ENCODE peak calls at places on chromosomes 4 and X, in five cellular contexts. V, F, I, J and Y are unnamed samples.
A peak's percentile ranks its signal among the peaks of the same experiment; 100 is the strongest.

GRCh38 chr4:169791527-169792156 is 33.9 kb upstream of the HPF1 start:
- DNase-seq in V (peak; percentile 86), F (peak; percentile 70), I (peak; percentile 24), J (peak; percentile 85), Y (no peak)

GRCh38 chr4:10173039-10173753 is 56.6 kb upstream of the WDR1 start:
- DNase-seq in V (peak; percentile 89), F (peak; percentile 71), I (no peak), J (no peak), Y (no peak)

GRCh38 chrX:47143894-47144625 is 442 bp downstream of the NDUFB11 start:
- DNase-seq in V (peak; percentile 60), F (peak; percentile 44), I (no peak), J (no peak), Y (no peak)

GRCh38 chr4:145326491-145326890 is 146.1 kb upstream of the OTUD4 start:
- DNase-seq in V (peak; percentile 4), F (no peak), I (no peak), J (no peak), Y (no peak)

GRCh38 chr4:80336582-80336981 is 1.1 kb downstream of the CFAP299 start:
- DNase-seq in V (peak; percentile 56), F (peak; percentile 35), I (no peak), J (peak; percentile 18), Y (no peak)

GRCh38 chrX:12962041-12962504 is 12.8 kb upstream of the TMSB4X start:
- DNase-seq in V (no peak), F (no peak), I (no peak), J (no peak), Y (no peak)

GRCh38 chr4:82372502-82372873 is 1.3 kb downstream of the HNRNPD start:
- DNase-seq in V (peak; percentile 58), F (peak; percentile 32), I (no peak), J (no peak), Y (no peak)

GRCh38 chr4:22514001-22514400 is 1.9 kb downstream of the ADGRA3 start:
- DNase-seq in V (peak; percentile 78), F (peak; percentile 36), I (no peak), J (no peak), Y (no peak)

GRCh38 chrX:130778773-130779172 is 124.2 kb downstream of the ENOX2 start:
- DNase-seq in V (peak; percentile 57), F (no peak), I (no peak), J (no peak), Y (no peak)

GRCh38 chr4:150547154-150547838 is 34.7 kb upstream of the MAB21L2 start:
- DNase-seq in V (no peak), F (no peak), I (no peak), J (no peak), Y (no peak)

GRCh38 chr4:137768196-137768595 is 235.9 kb upstream of the PCDH18 start:
- DNase-seq in V (peak; percentile 42), F (peak; percentile 21), I (no peak), J (no peak), Y (no peak)

GRCh38 chr4:2340272-2341061 is 78.0 kb downstream of the ZFYVE28 start:
- DNase-seq in V (no peak), F (no peak), I (no peak), J (no peak), Y (no peak)

GRCh38 chr4:107391630-107392028 is 328.4 kb downstream of the PAPSS1 start:
- DNase-seq in V (peak; percentile 20), F (no peak), I (no peak), J (no peak), Y (no peak)
- H3K4me1 ChIP-seq in V (peaks cover 9% of the 10 kb centered on the region), F (no peaks in the 10 kb centered on the region), I (no peaks in the 10 kb centered on the region), J (no peaks in the 10 kb centered on the region), Y (no peaks in the 10 kb centered on the region)

DNA sequence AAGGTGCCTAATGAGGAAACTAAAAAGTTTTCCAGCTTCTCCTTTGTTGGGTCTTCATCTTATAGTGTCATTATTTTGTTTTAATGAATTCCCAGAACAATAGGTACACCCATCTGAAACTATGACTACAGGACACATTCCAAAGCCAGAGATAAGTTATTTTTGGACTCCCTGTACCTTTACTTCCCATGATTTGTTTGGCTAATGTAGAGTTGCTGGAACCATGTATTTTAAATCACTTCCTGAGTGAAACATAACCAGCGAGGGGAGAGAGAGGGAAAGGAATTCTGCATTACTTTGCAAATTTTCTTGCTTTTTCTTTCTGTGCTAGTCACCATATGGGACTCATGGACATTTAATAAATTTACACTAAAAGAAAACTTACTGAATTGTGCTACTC is 114.1 kb downstream of the CLCN5 start:
- DNase-seq in V (no peak), F (peak; percentile 6), I (no peak), J (no peak), Y (no peak)
- H3K4me3 ChIP-seq in V (no peak overlapping the region), F (no peak overlapping the region), I (no peak overlapping the region), J (no peak overlapping the region), Y (no peak overlapping the region)

GRCh38 chr4:68365068-68365467 is 15.2 kb upstream of the YTHDC1 start:
- DNase-seq in V (no peak), F (no peak), I (no peak), J (no peak), Y (no peak)
- H3K27ac ChIP-seq in V (no peak overlapping the region), F (no peak overlapping the region), I (no peak overlapping the region), J (no peak overlapping the region), Y (no peak overlapping the region)

GRCh38 chr4:67573193-67573592 is 14.7 kb downstream of the STAP1 start:
- DNase-seq in V (no peak), F (no peak), I (no peak), J (no peak), Y (no peak)
- H3K4me1 ChIP-seq in V (no peaks in the 10 kb centered on the region), F (no peaks in the 10 kb centered on the region), I (no peaks in the 10 kb centered on the region), J (no peaks in the 10 kb centered on the region), Y (no peaks in the 10 kb centered on the region)

GRCh38 chr4:155445306-155445705 is 68.5 kb upstream of the MAP9 start:
- DNase-seq in V (no peak), F (no peak), I (no peak), J (no peak), Y (no peak)

GRCh38 chr4:155441475-155441874 is 64.7 kb upstream of the MAP9 start:
- DNase-seq in V (no peak), F (no peak), I (no peak), J (no peak), Y (no peak)

GRCh38 chr4:155444695-155445094 is 67.9 kb upstream of the MAP9 start:
- DNase-seq in V (no peak), F (no peak), I (no peak), J (no peak), Y (no peak)

GRCh38 chr4:155442267-155443105 is 65.7 kb upstream of the MAP9 start:
- DNase-seq in V (peak; percentile 70), F (peak; percentile 84), I (peak; percentile 35), J (peak; percentile 49), Y (peak; percentile 55)
- H3K4me3 ChIP-seq in V (peak overlapping the region; percentile 28), F (no peak overlapping the region), I (no peak overlapping the region), J (peak overlapping the region; percentile 37), Y (no peak overlapping the region)

DNA sequence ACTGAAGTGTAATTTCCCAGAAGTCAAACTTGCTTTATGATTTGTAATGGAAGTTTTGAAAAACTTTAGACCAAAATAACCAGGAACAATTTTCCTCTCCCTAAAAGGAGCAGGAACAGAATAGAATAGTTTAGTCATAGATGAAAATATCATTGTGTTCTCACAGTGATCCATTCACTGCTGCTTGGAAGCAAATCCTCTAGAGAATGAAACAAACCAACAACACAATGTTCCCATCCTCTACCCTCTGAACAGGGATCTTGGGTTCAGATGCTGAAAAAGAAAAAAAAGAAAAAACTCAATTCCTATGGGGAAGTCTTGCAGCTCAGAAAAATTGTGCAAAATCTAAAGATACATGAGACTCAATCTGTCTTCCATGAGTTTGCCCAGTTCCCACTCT is 12.2 kb downstream of the DSPP start:
- DNase-seq in V (no peak), F (no peak), I (no peak), J (no peak), Y (no peak)
- H3K27ac ChIP-seq in V (no peak overlapping the region), F (no peak overlapping the region), I (no peak overlapping the region), J (no peak overlapping the region), Y (no peak overlapping the region)

DNA sequence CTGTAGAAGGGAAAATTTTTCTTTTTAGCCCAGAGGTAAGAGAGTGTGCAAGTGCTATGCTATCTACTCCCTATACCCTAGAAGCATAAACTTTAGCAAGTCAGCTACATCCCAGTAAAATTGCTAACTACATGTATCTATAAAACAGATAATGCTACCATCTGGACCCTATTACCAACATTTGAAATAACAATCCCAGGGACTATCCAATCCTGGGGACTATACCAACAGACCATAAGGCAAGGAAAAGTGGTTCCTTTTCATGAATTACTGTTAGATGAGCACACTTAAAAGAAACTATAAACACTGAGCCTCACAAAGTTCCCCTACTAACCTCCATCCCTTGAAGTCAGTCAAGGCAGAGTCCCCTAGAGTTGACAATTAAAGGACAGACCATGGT is 213.6 kb upstream of the VEGFC start:
- DNase-seq in V (no peak), F (no peak), I (no peak), J (no peak), Y (no peak)
- H3K4me1 ChIP-seq in V (peaks cover 66% of the 10 kb centered on the region), F (peaks cover 3% of the 10 kb centered on the region), I (no peaks in the 10 kb centered on the region), J (no peaks in the 10 kb centered on the region), Y (no peaks in the 10 kb centered on the region)

DNA sequence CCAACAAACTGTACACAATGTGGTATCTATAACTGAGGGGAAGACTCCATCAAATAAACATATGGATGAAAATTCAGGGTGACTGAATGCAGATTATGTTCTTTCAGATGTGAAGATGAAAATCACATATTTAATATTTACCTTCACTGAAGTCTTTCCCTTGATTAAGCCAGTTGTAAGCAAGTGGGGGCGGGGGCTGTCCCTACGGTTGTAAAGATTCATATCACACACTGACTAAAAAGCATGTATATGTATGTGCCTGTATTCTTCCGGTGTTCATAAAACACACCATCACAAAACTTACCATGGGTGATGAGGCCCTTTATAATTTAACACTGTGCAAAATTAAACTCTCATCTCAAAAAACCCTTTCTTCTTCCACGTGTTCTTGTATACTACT is 1.3 kb downstream of the TAB3 start:
- DNase-seq in V (no peak), F (no peak), I (no peak), J (no peak), Y (no peak)
- H3K4me3 ChIP-seq in V (peak overlapping the region; percentile 90), F (peak overlapping the region; percentile 60), I (peak overlapping the region; percentile 57), J (peak overlapping the region; percentile 72), Y (no peak overlapping the region)

DNA sequence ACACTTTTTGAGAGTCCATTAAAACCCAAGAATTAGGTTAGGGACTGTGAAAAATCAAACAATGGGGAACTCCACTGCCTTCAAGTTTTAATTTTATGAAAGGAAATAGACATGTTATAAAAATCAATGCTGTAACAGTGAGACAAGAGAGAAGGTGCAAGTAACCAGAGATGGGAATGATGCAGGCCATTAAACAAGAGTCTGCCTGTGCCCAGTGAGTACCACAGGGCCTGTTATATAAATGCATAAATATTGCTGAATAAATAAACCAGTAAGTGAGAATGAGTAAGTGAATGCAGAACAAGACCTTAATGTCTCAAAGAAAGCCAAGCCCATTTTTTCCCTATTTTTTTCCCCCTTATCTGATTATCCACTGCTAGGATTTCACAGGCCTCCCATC is 53.3 kb upstream of the BMP2K start:
- DNase-seq in V (no peak), F (no peak), I (no peak), J (no peak), Y (no peak)
- H3K27ac ChIP-seq in V (no peak overlapping the region), F (no peak overlapping the region), I (no peak overlapping the region), J (no peak overlapping the region), Y (no peak overlapping the region)